ENCODE peak calls at places on chromosomes 11 and 22, in six cellular contexts. One of them, this sample, is unnamed.

GRCh38 chr11:67248653-67249052 is 17.6 kb upstream of the GRK2 start:
- DNase-seq in fibroblast of mammary gland: peak; percentile 62
- DNase-seq in thyroid gland: peak; percentile 98
- DNase-seq in pancreas: no peak
- DNase-seq in endothelial cell of umbilical vein: no peak
- DNase-seq in upper lobe of right lung: peak; percentile 74
- DNase-seq in this sample: no peak

GRCh38 chr11:32830413-32830738 is 649 bp downstream of the PRRG4 start:
- DNase-seq in fibroblast of mammary gland: peak; percentile 24
- DNase-seq in endothelial cell of umbilical vein: no peak
- DNase-seq in pancreas: peak; percentile 30
- DNase-seq in upper lobe of right lung: no peak
- DNase-seq in thyroid gland: peak; percentile 42
- DNase-seq in this sample: no peak

GRCh38 chr11:33060271-33060670 is 20.9 kb downstream of the TCP11L1 start:
- DNase-seq in upper lobe of right lung: no peak
- DNase-seq in fibroblast of mammary gland: no peak
- DNase-seq in pancreas: no peak
- DNase-seq in endothelial cell of umbilical vein: no peak
- DNase-seq in thyroid gland: no peak
- DNase-seq in this sample: no peak

GRCh38 chr11:134034496-134035381 is 34.1 kb upstream of the JAM3 start:
- DNase-seq in pancreas: peak; percentile 93
- DNase-seq in endothelial cell of umbilical vein: no peak
- DNase-seq in thyroid gland: peak; percentile 40
- DNase-seq in fibroblast of mammary gland: no peak
- DNase-seq in upper lobe of right lung: no peak
- DNase-seq in this sample: no peak

GRCh38 chr11:47248664-47249377 is at the start of gene ACP2:
- DNase-seq in upper lobe of right lung: peak; percentile 94
- DNase-seq in pancreas: peak; percentile 86
- DNase-seq in fibroblast of mammary gland: peak; percentile 84
- DNase-seq in endothelial cell of umbilical vein: peak; percentile 88
- DNase-seq in thyroid gland: peak; percentile 89
- DNase-seq in this sample: peak; percentile 79

GRCh38 chr11:101034076-101034475 is 95.5 kb downstream of the PGR start:
- DNase-seq in thyroid gland: peak; percentile 4
- DNase-seq in upper lobe of right lung: no peak
- DNase-seq in endothelial cell of umbilical vein: no peak
- DNase-seq in pancreas: peak; percentile 17
- DNase-seq in fibroblast of mammary gland: peak; percentile 41
- DNase-seq in this sample: no peak

GRCh38 chr11:70124321-70125061 is 46.4 kb downstream of the ANO1 start:
- DNase-seq in endothelial cell of umbilical vein: no peak
- DNase-seq in thyroid gland: peak; percentile 93
- DNase-seq in fibroblast of mammary gland: no peak
- DNase-seq in upper lobe of right lung: no peak
- DNase-seq in pancreas: no peak
- DNase-seq in this sample: no peak

GRCh38 chr11:128291835-128292234 is 295.5 kb downstream of the ETS1 start:
- DNase-seq in fibroblast of mammary gland: no peak
- DNase-seq in thyroid gland: no peak
- DNase-seq in upper lobe of right lung: no peak
- DNase-seq in pancreas: no peak
- DNase-seq in endothelial cell of umbilical vein: no peak
- DNase-seq in this sample: no peak

GRCh38 chr11:13279487-13279834 is 1.9 kb downstream of the BMAL1 start:
- DNase-seq in fibroblast of mammary gland: no peak
- DNase-seq in thyroid gland: no peak
- DNase-seq in upper lobe of right lung: no peak
- DNase-seq in endothelial cell of umbilical vein: no peak
- DNase-seq in pancreas: no peak
- DNase-seq in this sample: no peak

GRCh38 chr22:47282851-47283250 is 520.4 kb downstream of the TBC1D22A start:
- DNase-seq in upper lobe of right lung: no peak
- DNase-seq in thyroid gland: no peak
- DNase-seq in pancreas: no peak
- DNase-seq in fibroblast of mammary gland: no peak
- DNase-seq in endothelial cell of umbilical vein: no peak
- DNase-seq in this sample: no peak

GRCh38 chr11:27721505-27722116 is 21.4 kb upstream of the BDNF start:
- DNase-seq in upper lobe of right lung: no peak
- DNase-seq in pancreas: no peak
- DNase-seq in fibroblast of mammary gland: no peak
- DNase-seq in thyroid gland: no peak
- DNase-seq in endothelial cell of umbilical vein: no peak
- DNase-seq in this sample: no peak

GRCh38 chr22:40463017-40463631 is 92.7 kb downstream of the SGSM3 start:
- DNase-seq in pancreas: no peak
- DNase-seq in thyroid gland: no peak
- DNase-seq in endothelial cell of umbilical vein: no peak
- DNase-seq in fibroblast of mammary gland: no peak
- DNase-seq in upper lobe of right lung: no peak
- DNase-seq in this sample: peak; percentile 54

GRCh38 chr11:14275081-14275480 is 83.9 kb downstream of the RRAS2 start:
- DNase-seq in thyroid gland: no peak
- DNase-seq in fibroblast of mammary gland: no peak
- DNase-seq in upper lobe of right lung: no peak
- DNase-seq in pancreas: no peak
- DNase-seq in endothelial cell of umbilical vein: no peak
- DNase-seq in this sample: no peak

GRCh38 chr22:39450258-39450955 is 6.4 kb upstream of the MGAT3 start:
- DNase-seq in endothelial cell of umbilical vein: no peak
- DNase-seq in pancreas: no peak
- DNase-seq in fibroblast of mammary gland: no peak
- DNase-seq in upper lobe of right lung: no peak
- DNase-seq in thyroid gland: no peak
- DNase-seq in this sample: no peak

GRCh38 chr11:45176996-45177395 is 30.6 kb downstream of the PRDM11 start:
- DNase-seq in thyroid gland: peak; percentile 72
- DNase-seq in endothelial cell of umbilical vein: no peak
- DNase-seq in pancreas: peak; percentile 53
- DNase-seq in upper lobe of right lung: no peak
- DNase-seq in fibroblast of mammary gland: no peak
- DNase-seq in this sample: no peak

GRCh38 chr11:48096588-48097525 is 116.5 kb downstream of the PTPRJ start:
- DNase-seq in pancreas: no peak
- DNase-seq in endothelial cell of umbilical vein: no peak
- DNase-seq in fibroblast of mammary gland: no peak
- DNase-seq in thyroid gland: no peak
- DNase-seq in upper lobe of right lung: no peak
- DNase-seq in this sample: no peak

GRCh38 chr11:33696411-33696810 is 4.2 kb downstream of the C11orf91 start:
- DNase-seq in thyroid gland: peak; percentile 62
- DNase-seq in fibroblast of mammary gland: no peak
- DNase-seq in endothelial cell of umbilical vein: no peak
- DNase-seq in upper lobe of right lung: no peak
- DNase-seq in pancreas: no peak
- DNase-seq in this sample: no peak

GRCh38 chr11:19071255-19071654 is 10.7 kb upstream of the MRGPRX2 start:
- DNase-seq in fibroblast of mammary gland: peak; percentile 88
- DNase-seq in pancreas: peak; percentile 81
- DNase-seq in upper lobe of right lung: peak; percentile 81
- DNase-seq in endothelial cell of umbilical vein: peak; percentile 84
- DNase-seq in thyroid gland: peak; percentile 84
- DNase-seq in this sample: peak; percentile 38

GRCh38 chr11:12090061-12090572 is 20.3 kb upstream of the MICAL2 start:
- DNase-seq in fibroblast of mammary gland: peak; percentile 78
- DNase-seq in endothelial cell of umbilical vein: peak; percentile 76
- DNase-seq in thyroid gland: no peak
- DNase-seq in pancreas: no peak
- DNase-seq in upper lobe of right lung: peak; percentile 66
- DNase-seq in this sample: no peak

GRCh38 chr11:65274734-65275682 is 13.2 kb downstream of the POLA2 start:
- DNase-seq in thyroid gland: peak; percentile 83
- DNase-seq in endothelial cell of umbilical vein: peak; percentile 97
- DNase-seq in upper lobe of right lung: peak; percentile 68
- DNase-seq in pancreas: peak; percentile 72
- DNase-seq in fibroblast of mammary gland: peak; percentile 94
- DNase-seq in this sample: no peak

GRCh38 chr22:40397436-40397835 is 27.0 kb downstream of the SGSM3 start:
- DNase-seq in pancreas: no peak
- DNase-seq in thyroid gland: no peak
- DNase-seq in fibroblast of mammary gland: no peak
- DNase-seq in endothelial cell of umbilical vein: peak; percentile 46
- DNase-seq in upper lobe of right lung: no peak
- DNase-seq in this sample: no peak

GRCh38 chr11:86106916-86107315 is 38.0 kb upstream of the PICALM start:
- DNase-seq in fibroblast of mammary gland: peak; percentile 43
- DNase-seq in thyroid gland: no peak
- DNase-seq in pancreas: no peak
- DNase-seq in endothelial cell of umbilical vein: no peak
- DNase-seq in upper lobe of right lung: no peak
- DNase-seq in this sample: no peak

GRCh38 chr11:78156081-78156844 is 16.8 kb upstream of the ALG8 start:
- DNase-seq in endothelial cell of umbilical vein: no peak
- DNase-seq in upper lobe of right lung: no peak
- DNase-seq in fibroblast of mammary gland: no peak
- DNase-seq in thyroid gland: no peak
- DNase-seq in pancreas: no peak
- DNase-seq in this sample: no peak

DNA sequence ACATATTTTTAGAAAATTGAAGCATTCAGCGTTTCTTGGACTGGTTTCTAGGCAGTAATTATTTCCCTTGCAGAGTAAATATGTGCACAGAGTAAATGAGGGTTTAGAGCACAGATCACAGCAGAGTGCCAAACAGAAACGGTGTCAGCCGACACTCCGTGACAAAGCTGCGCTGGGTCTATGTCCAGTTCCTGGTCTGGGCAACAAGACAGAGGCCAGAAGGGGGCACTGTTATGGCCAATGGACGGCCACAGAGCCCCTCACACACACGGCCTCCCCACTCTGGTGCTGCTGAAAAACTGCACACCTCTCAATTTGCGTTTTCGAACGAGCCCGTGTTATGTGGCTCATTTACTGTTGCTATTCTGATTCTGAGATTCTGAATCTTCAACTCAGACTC is 180.7 kb downstream of the MPPED1 start:
- DNase-seq in pancreas: no peak
- DNase-seq in endothelial cell of umbilical vein: no peak
- DNase-seq in fibroblast of mammary gland: no peak
- DNase-seq in thyroid gland: no peak
- DNase-seq in upper lobe of right lung: no peak
- DNase-seq in this sample: no peak
- TF ChIP-seq CTCF in pancreas: no peak
- TF ChIP-seq CTCF in endothelial cell of umbilical vein: no peak
- TF ChIP-seq CTCF in fibroblast of mammary gland: no peak
- TF ChIP-seq CTCF in thyroid gland: no peak
- TF ChIP-seq CTCF in upper lobe of right lung: peak; percentile 12
- TF ChIP-seq CTCF in this sample: peak; percentile 9

GRCh38 chr11:73139476-73140198 is 2.5 kb downstream of the FCHSD2 start:
- DNase-seq in pancreas: no peak
- DNase-seq in thyroid gland: no peak
- DNase-seq in upper lobe of right lung: no peak
- DNase-seq in endothelial cell of umbilical vein: peak; percentile 89
- DNase-seq in fibroblast of mammary gland: peak; percentile 35
- DNase-seq in this sample: no peak
- H3K4me3 ChIP-seq in pancreas: no peak overlapping the region
- H3K4me3 ChIP-seq in thyroid gland: no peak overlapping the region
- H3K4me3 ChIP-seq in upper lobe of right lung: peak overlapping the region; percentile 98
- H3K4me3 ChIP-seq in endothelial cell of umbilical vein: peak overlapping the region; percentile 90
- H3K4me3 ChIP-seq in fibroblast of mammary gland: peak overlapping the region; percentile 90
- H3K4me3 ChIP-seq in this sample: peak overlapping the region; percentile 98

GRCh38 chr11:31340903-31341572 is 28.5 kb downstream of the DCDC1 start:
- DNase-seq in thyroid gland: no peak
- DNase-seq in pancreas: no peak
- DNase-seq in upper lobe of right lung: no peak
- DNase-seq in fibroblast of mammary gland: peak; percentile 44
- DNase-seq in endothelial cell of umbilical vein: peak; percentile 43
- DNase-seq in this sample: no peak
- TF ChIP-seq CTCF in thyroid gland: no peak
- TF ChIP-seq CTCF in pancreas: peak; percentile 36
- TF ChIP-seq CTCF in upper lobe of right lung: peak; percentile 43
- TF ChIP-seq CTCF in fibroblast of mammary gland: peak; percentile 65
- TF ChIP-seq CTCF in endothelial cell of umbilical vein: peak; percentile 49
- TF ChIP-seq CTCF in this sample: peak; percentile 79

DNA sequence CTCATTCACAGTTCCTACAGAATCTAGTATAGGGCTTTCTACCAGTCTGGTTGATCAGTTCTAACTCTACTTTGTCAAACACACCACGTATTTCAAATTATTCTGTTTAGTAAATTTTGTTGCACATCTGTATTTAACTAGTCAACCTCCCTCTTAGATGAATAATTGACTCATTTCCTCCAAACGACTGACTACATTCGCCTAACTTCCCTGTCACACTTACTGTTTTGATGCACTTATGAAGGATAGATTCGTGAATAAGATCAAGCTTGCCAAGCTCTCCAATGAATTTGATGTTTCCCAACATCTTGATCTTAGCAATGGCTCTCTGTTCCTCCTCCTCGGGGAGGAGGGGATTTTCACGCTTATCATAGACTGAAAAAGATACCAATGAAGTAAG is 5.0 kb downstream of the EIF4G2 start:
- DNase-seq in pancreas: no peak
- DNase-seq in fibroblast of mammary gland: peak; percentile 62
- DNase-seq in upper lobe of right lung: no peak
- DNase-seq in endothelial cell of umbilical vein: no peak
- DNase-seq in thyroid gland: no peak
- DNase-seq in this sample: no peak
- H3K4me3 ChIP-seq in pancreas: no peak overlapping the region
- H3K4me3 ChIP-seq in fibroblast of mammary gland: no peak overlapping the region
- H3K4me3 ChIP-seq in upper lobe of right lung: no peak overlapping the region
- H3K4me3 ChIP-seq in endothelial cell of umbilical vein: no peak overlapping the region
- H3K4me3 ChIP-seq in thyroid gland: no peak overlapping the region
- H3K4me3 ChIP-seq in this sample: no peak overlapping the region

DNA sequence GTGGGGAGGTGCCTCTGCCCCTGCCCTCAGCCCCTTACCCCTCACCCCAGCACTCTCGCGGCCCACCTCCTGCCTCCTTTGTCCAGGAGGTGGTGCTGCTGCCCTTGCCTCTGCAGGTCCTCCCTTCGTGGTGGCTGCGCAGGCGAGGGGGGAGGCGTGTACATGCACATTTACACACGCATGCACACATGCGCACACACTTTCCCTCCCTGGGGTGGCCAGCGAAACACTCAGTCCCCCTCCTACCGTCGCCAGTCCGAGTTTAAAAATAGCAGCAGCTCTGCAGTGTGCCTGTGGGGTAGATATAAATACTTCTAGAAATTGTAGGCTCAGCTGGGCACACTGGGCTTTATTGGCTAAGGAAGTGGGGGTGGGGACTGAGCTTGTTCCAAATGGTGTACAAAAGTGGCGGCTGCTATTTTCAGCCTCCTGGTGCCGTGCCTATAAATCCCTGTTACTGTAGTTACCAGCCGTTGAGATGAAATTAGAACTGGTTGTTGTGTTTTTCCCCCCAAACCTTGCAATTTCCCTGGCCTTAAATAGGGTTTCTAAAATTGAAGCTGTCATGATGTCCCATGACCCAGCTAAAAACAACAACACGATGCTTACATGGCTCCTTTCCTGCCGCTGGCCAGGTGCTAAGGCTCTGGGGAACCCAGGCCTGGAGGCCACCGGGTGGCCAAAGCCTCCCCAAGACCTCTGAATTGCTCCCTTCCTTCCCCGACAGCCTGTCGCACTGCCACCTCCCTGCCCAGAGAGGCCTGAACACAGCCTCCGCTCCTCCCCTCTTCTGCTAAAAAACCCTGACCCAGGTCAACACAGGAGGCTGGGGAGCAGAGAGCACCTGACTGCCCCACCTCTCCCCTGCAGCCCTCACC is 12.4 kb downstream of the PICK1 start:
- DNase-seq in upper lobe of right lung: no peak
- DNase-seq in thyroid gland: no peak
- DNase-seq in fibroblast of mammary gland: peak; percentile 26
- DNase-seq in pancreas: no peak
- DNase-seq in endothelial cell of umbilical vein: peak; percentile 25
- DNase-seq in this sample: peak; percentile 13
- TF ChIP-seq CTCF in upper lobe of right lung: peak; percentile 38
- TF ChIP-seq CTCF in thyroid gland: no peak
- TF ChIP-seq CTCF in fibroblast of mammary gland: peak; percentile 44
- TF ChIP-seq CTCF in pancreas: no peak
- TF ChIP-seq CTCF in endothelial cell of umbilical vein: peak; percentile 17
- TF ChIP-seq CTCF in this sample: peak; percentile 14